ENCODE peak calls at places on chromosomes 2 and 18, in five cellular contexts. D is H1, O is HepG2, H is K562, W is GM12878. G is an unnamed sample.

GRCh38 chr18:74898965-74899364 is 301.3 kb downstream of the ZNF407 start:
- DNase-seq in D (no peak), O (peak; percentile 6), H (no peak), W (no peak), G (no peak)

GRCh38 chr2:10194021-10194820 is 71.7 kb downstream of the RRM2 start:
- DNase-seq in D (no peak), O (no peak), H (no peak), W (no peak), G (no peak)

GRCh38 chr2:54838585-54839035 is 115.1 kb downstream of the EML6 start:
- DNase-seq in D (peak; percentile 81), O (peak; percentile 52), H (peak; percentile 65), W (peak; percentile 20), G (peak; percentile 46)

GRCh38 chr2:152647417-152648010 is 69.7 kb downstream of the PRPF40A start:
- DNase-seq in D (no peak), O (no peak), H (no peak), W (no peak), G (no peak)

GRCh38 chr18:24227976-24228660 is 89.3 kb downstream of the CABYR start:
- DNase-seq in D (no peak), O (no peak), H (no peak), W (no peak), G (no peak)

GRCh38 chr18:79458131-79458838 is 62.6 kb downstream of the NFATC1 start:
- DNase-seq in D (no peak), O (peak; percentile 43), H (no peak), W (no peak), G (peak; percentile 48)

GRCh38 chr2:121197369-121198091 is 87.5 kb downstream of the TFCP2L1 start:
- DNase-seq in D (no peak), O (no peak), H (peak; percentile 6), W (no peak), G (no peak)

GRCh38 chr2:8841962-8842361 is 4.5 kb upstream of the KIDINS220 start:
- DNase-seq in D (no peak), O (no peak), H (no peak), W (no peak), G (no peak)

GRCh38 chr2:22375094-22375493 is 1009.9 kb upstream of the KLHL29 start:
- DNase-seq in D (peak; percentile 61), O (no peak), H (no peak), W (no peak), G (no peak)

GRCh38 chr2:164696634-164697033 is 75.4 kb upstream of the GRB14 start:
- DNase-seq in D (no peak), O (no peak), H (no peak), W (no peak), G (no peak)

GRCh38 chr2:105102963-105103421 is 65.1 kb downstream of the MRPS9 start:
- DNase-seq in D (peak; percentile 80), O (peak; percentile 15), H (no peak), W (no peak), G (peak; percentile 64)

GRCh38 chr2:236815746-236816145 is 246.1 kb downstream of the ACKR3 start:
- DNase-seq in D (no peak), O (no peak), H (no peak), W (no peak), G (no peak)

GRCh38 chr2:234368861-234369261 is 128.0 kb downstream of the ARL4C start:
- DNase-seq in D (no peak), O (no peak), H (no peak), W (no peak), G (no peak)

GRCh38 chr2:80073134-80073561 is 231.4 kb downstream of the LRRTM1 start:
- DNase-seq in D (no peak), O (peak; percentile 60), H (peak; percentile 83), W (peak; percentile 3), G (peak; percentile 12)

GRCh38 chr2:223797811-223798721 is 39.3 kb downstream of the AP1S3 start:
- DNase-seq in D (no peak), O (peak; percentile 59), H (peak; percentile 17), W (peak; percentile 56), G (no peak)

GRCh38 chr2:232693344-232693743 is 3.8 kb upstream of the GIGYF2 start:
- DNase-seq in D (no peak), O (no peak), H (no peak), W (no peak), G (no peak)

GRCh38 chr18:8608795-8609673 is at the start of gene RAB12:
- DNase-seq in D (peak; percentile 87), O (peak; percentile 56), H (peak; percentile 93), W (no peak), G (peak; percentile 51)

GRCh38 chr2:204027105-204027504 is 90.5 kb downstream of the ICOS start:
- DNase-seq in D (no peak), O (no peak), H (no peak), W (no peak), G (no peak)

GRCh38 chr2:85329181-85329651 is 1.4 kb upstream of the TGOLN2 start:
- DNase-seq in D (no peak), O (no peak), H (peak; percentile 83), W (no peak), G (no peak)

GRCh38 chr2:71456617-71457016 is 3.3 kb downstream of the DYSF start:
- DNase-seq in D (peak; percentile 45), O (no peak), H (no peak), W (no peak), G (no peak)

GRCh38 chr2:223007531-223007930 is 44.5 kb upstream of the KCNE4 start:
- DNase-seq in D (no peak), O (no peak), H (no peak), W (no peak), G (no peak)

GRCh38 chr2:241796610-241797138 is 12.3 kb upstream of the NEU4 start:
- DNase-seq in D (no peak), O (no peak), H (no peak), W (no peak), G (no peak)

GRCh38 chr2:99198103-99198841 is 17.3 kb downstream of the MRPL30 start:
- DNase-seq in D (no peak), O (no peak), H (no peak), W (no peak), G (no peak)

GRCh38 chr2:648476-649424 is 28.5 kb downstream of the TMEM18 start:
- DNase-seq in D (peak; percentile 31), O (no peak), H (no peak), W (no peak), G (no peak)

GRCh38 chr2:77484026-77484425 is 38.1 kb downstream of the LRRTM4 start:
- DNase-seq in D (no peak), O (no peak), H (no peak), W (no peak), G (no peak)

GRCh38 chr18:62767321-62767720 is 52.0 kb downstream of the PHLPP1 start:
- DNase-seq in D (no peak), O (no peak), H (no peak), W (no peak), G (no peak)

GRCh38 chr2:45173513-45173912 is 164.3 kb upstream of the SIX2 start:
- DNase-seq in D (peak; percentile 10), O (no peak), H (no peak), W (no peak), G (peak; percentile 59)

GRCh38 chr2:16225071-16225470 is 284.7 kb downstream of the MYCN start:
- DNase-seq in D (no peak), O (no peak), H (no peak), W (no peak), G (no peak)

GRCh38 chr2:205755923-205756322 is 73.6 kb downstream of the NRP2 start:
- DNase-seq in D (no peak), O (no peak), H (no peak), W (no peak), G (no peak)
- TF ChIP-seq ATF3 in D (no peak), O (no peak), H (no peak), W (no peak), G (no peak)

GRCh38 chr2:6864251-6864758 is 1.4 kb downstream of the CMPK2 start:
- DNase-seq in D (no peak), O (no peak), H (no peak), W (no peak), G (no peak)

GRCh38 chr2:6865346-6866238 is at the start of gene CMPK2:
- DNase-seq in D (peak; percentile 73), O (peak; percentile 35), H (peak; percentile 75), W (peak; percentile 33), G (no peak)

GRCh38 chr2:6866239-6866745 is 585 bp upstream of the CMPK2 start:
- DNase-seq in D (no peak), O (peak; percentile 24), H (peak; percentile 72), W (peak; percentile 17), G (peak; percentile 27)

GRCh38 chr2:6864938-6865345 is 765 bp downstream of the CMPK2 start:
- DNase-seq in D (peak; percentile 69), O (no peak), H (no peak), W (no peak), G (no peak)

DNA sequence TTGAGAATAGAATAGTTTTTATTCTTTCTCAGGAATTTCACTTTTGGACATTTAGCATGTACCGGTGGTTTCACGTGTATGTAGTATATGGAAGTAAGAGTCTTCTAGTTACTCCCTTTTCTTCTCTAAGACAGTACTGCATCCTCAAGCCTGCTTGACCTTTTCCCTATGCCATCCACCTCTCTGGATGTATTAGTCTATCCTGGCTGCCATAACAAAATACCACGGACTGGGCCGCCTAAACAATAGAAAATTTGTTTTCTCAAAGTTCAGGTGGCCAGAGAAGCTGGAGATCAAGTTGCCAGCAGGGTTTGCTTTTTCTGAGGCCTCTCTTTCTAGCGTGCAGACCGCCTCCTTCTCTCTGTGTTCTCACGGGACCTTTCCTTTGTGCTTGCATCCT is 1.3 kb upstream of the CMPK2 start:
- DNase-seq in D (no peak), O (no peak), H (no peak), W (no peak), G (no peak)
- TF ChIP-seq POLR2AphosphoS5 in D (no peak), O (no peak), H (no peak), W (no peak), G (no peak)

GRCh38 chr2:96148410-96149217 is 3.4 kb upstream of the DUSP2 start:
- DNase-seq in D (peak; percentile 88), O (no peak), H (peak; percentile 60), W (peak; percentile 74), G (peak; percentile 88)
- TF ChIP-seq ATF3 in D (peak; percentile 52), O (no peak), H (no peak), W (no peak), G (no peak)

DNA sequence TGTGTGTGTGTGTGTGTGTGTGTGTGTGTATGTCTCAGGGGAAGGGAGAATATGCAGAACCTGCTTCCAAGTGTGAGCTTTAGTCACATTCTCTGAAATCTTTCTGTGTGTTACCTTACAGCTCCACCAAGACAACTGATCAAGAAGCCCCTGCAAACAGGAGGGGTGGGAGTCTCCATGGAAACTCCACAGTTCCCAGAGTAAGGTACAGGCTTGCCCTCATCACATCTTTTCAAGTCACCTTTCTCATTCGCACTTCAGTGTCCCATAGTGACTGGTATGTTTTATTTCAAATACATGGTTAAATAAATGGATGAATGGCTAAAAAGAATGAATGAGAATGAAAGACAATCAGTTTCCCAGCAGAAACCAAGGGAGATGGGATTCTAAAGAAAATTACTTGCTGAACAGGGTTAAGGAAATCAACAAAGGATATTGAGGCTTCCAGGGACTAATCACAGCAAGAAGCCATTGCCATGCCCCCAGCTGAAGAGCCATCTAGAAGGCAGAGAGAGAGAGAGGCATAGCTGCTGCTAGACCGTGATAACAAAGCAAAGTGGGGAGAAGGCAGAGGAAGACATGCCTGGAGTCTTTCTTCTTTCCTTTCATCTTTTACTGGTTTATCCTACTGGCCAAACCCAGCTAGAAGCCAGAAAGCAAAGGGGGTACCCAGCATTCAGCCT is 987.3 kb upstream of the CELF4 start:
- DNase-seq in D (no peak), O (no peak), H (no peak), W (no peak), G (no peak)
- TF ChIP-seq POLR2AphosphoS5 in D (no peak), O (no peak), H (no peak), W (no peak), G (no peak)

GRCh38 chr2:101837354-101837753 is 139.8 kb downstream of the MAP4K4 start:
- DNase-seq in D (no peak), O (no peak), H (no peak), W (no peak), G (no peak)
- TF ChIP-seq ATF3 in D (no peak), O (no peak), H (no peak), W (no peak), G (no peak)

G was measured in HCT116.